ENCODE peak calls at places on chromosomes 1 and 21, in seven cellular contexts. E is endothelial cell of umbilical vein, Y is H1, O is prostate gland, M is transverse colon, Z is spleen, F is sigmoid colon. L is an unnamed sample.

GRCh38 chr1:207034998-207035397 is 2.4 kb upstream of the C1orf116 start:
- DNase-seq in E (no peak), Y (no peak), O (no peak), M (no peak), Z (no peak), F (no peak), L (no peak)

GRCh38 chr1:91864017-91864700 is 21.8 kb downstream of the TGFBR3 start:
- DNase-seq in E (no peak), Y (no peak), O (peak; percentile 57), M (no peak), Z (no peak), F (no peak), L (no peak)

GRCh38 chr21:22585558-22585957 is 1587.3 kb downstream of the NCAM2 start:
- DNase-seq in E (no peak), Y (no peak), O (no peak), M (no peak), Z (no peak), F (no peak), L (no peak)

GRCh38 chr1:223186800-223187199 is 43.8 kb upstream of the TLR5 start:
- DNase-seq in E (no peak), Y (no peak), O (no peak), M (no peak), Z (no peak), F (no peak), L (no peak)

GRCh38 chr1:235932090-235932510 is 65.4 kb upstream of the LYST start:
- DNase-seq in E (no peak), Y (no peak), O (peak; percentile 80), M (peak; percentile 60), Z (peak; percentile 84), F (no peak), L (no peak)

GRCh38 chr21:44723177-44724131 is 12.1 kb upstream of the TSPEAR start:
- DNase-seq in E (no peak), Y (no peak), O (no peak), M (no peak), Z (no peak), F (no peak), L (no peak)

GRCh38 chr1:12075195-12076114 is 12.4 kb downstream of the TNFRSF8 start:
- DNase-seq in E (no peak), Y (no peak), O (no peak), M (no peak), Z (peak; percentile 28), F (no peak), L (no peak)

GRCh38 chr1:115564201-115564600 is 77.6 kb upstream of the VANGL1 start:
- DNase-seq in E (no peak), Y (no peak), O (no peak), M (no peak), Z (no peak), F (no peak), L (no peak)

GRCh38 chr1:20174937-20175666 is 10.8 kb upstream of the UBXN10 start:
- DNase-seq in E (no peak), Y (no peak), O (no peak), M (no peak), Z (no peak), F (no peak), L (no peak)

GRCh38 chr1:240343966-240344365 is 252.3 kb downstream of the FMN2 start:
- DNase-seq in E (no peak), Y (no peak), O (no peak), M (no peak), Z (no peak), F (no peak), L (no peak)

GRCh38 chr1:109825774-109826173 is 62.1 kb upstream of the EPS8L3 start:
- DNase-seq in E (no peak), Y (no peak), O (no peak), M (no peak), Z (no peak), F (no peak), L (no peak)

GRCh38 chr1:184622136-184622823 is 132.4 kb downstream of the EDEM3 start:
- DNase-seq in E (peak; percentile 53), Y (no peak), O (peak; percentile 95), M (peak; percentile 83), Z (no peak), F (peak; percentile 96), L (no peak)

GRCh38 chr1:230542054-230542453 is 100.2 kb upstream of the COG2 start:
- DNase-seq in E (no peak), Y (no peak), O (no peak), M (no peak), Z (no peak), F (no peak), L (no peak)

GRCh38 chr1:172176206-172176605 is 244.3 kb upstream of the C1orf105 start:
- DNase-seq in E (no peak), Y (no peak), O (no peak), M (no peak), Z (no peak), F (no peak), L (no peak)

GRCh38 chr1:160544647-160545046 is 21.6 kb upstream of the SLAMF6 start:
- DNase-seq in E (no peak), Y (no peak), O (no peak), M (no peak), Z (no peak), F (no peak), L (no peak)

GRCh38 chr1:209311770-209312169 is 271.7 kb upstream of the CAMK1G start:
- DNase-seq in E (no peak), Y (no peak), O (no peak), M (no peak), Z (no peak), F (no peak), L (no peak)

GRCh38 chr1:158037876-158038359 is 44.5 kb downstream of the KIRREL1 start:
- DNase-seq in E (peak; percentile 58), Y (no peak), O (no peak), M (no peak), Z (no peak), F (no peak), L (no peak)

GRCh38 chr1:172818841-172819527 is 160.1 kb downstream of the FASLG start:
- DNase-seq in E (no peak), Y (no peak), O (no peak), M (peak; percentile 49), Z (peak; percentile 74), F (no peak), L (no peak)

GRCh38 chr1:234656070-234656875 is 46.3 kb upstream of the IRF2BP2 start:
- DNase-seq in E (no peak), Y (peak; percentile 5), O (no peak), M (no peak), Z (no peak), F (no peak), L (no peak)

GRCh38 chr1:94079056-94079990 is 41.6 kb downstream of the ABCA4 start:
- DNase-seq in E (no peak), Y (no peak), O (no peak), M (no peak), Z (no peak), F (no peak), L (no peak)
- TF ChIP-seq CTCF in E (no peak), Y (no peak), O (no peak), M (no peak), Z (no peak), F (no peak), L (no peak)

GRCh38 chr1:247962911-247963588 is 2.0 kb upstream of the OR2AK2 start:
- DNase-seq in E (no peak), Y (no peak), O (no peak), M (no peak), Z (no peak), F (peak; percentile 59), L (no peak)
- TF ChIP-seq POLR2AphosphoS5 in E (no peak), Y (no peak), O (no peak), M (no peak), Z (no peak), F (no peak), L (no peak)

GRCh38 chr1:27584453-27584852 is 19.5 kb downstream of the AHDC1 start:
- DNase-seq in E (no peak), Y (no peak), O (no peak), M (no peak), Z (no peak), F (no peak), L (no peak)
- H3K4me1 ChIP-seq in E (no peaks in the 10 kb centered on the region), Y (peaks cover 3% of the 10 kb centered on the region), O (no peaks in the 10 kb centered on the region), M (peaks cover 6% of the 10 kb centered on the region), Z (peaks cover 13% of the 10 kb centered on the region), F (peaks cover 39% of the 10 kb centered on the region), L (peaks cover 50% of the 10 kb centered on the region)

GRCh38 chr1:220450927-220451326 is 77.0 kb upstream of the MARK1 start:
- DNase-seq in E (no peak), Y (no peak), O (no peak), M (no peak), Z (no peak), F (no peak), L (no peak)

GRCh38 chr1:220453371-220453770 is 74.6 kb upstream of the MARK1 start:
- DNase-seq in E (no peak), Y (no peak), O (no peak), M (no peak), Z (no peak), F (no peak), L (no peak)

GRCh38 chr1:220451541-220451940 is 76.4 kb upstream of the MARK1 start:
- DNase-seq in E (no peak), Y (no peak), O (no peak), M (no peak), Z (no peak), F (no peak), L (no peak)

GRCh38 chr1:220455559-220455958 is 72.4 kb upstream of the MARK1 start:
- DNase-seq in E (no peak), Y (no peak), O (no peak), M (no peak), Z (no peak), F (no peak), L (no peak)

DNA sequence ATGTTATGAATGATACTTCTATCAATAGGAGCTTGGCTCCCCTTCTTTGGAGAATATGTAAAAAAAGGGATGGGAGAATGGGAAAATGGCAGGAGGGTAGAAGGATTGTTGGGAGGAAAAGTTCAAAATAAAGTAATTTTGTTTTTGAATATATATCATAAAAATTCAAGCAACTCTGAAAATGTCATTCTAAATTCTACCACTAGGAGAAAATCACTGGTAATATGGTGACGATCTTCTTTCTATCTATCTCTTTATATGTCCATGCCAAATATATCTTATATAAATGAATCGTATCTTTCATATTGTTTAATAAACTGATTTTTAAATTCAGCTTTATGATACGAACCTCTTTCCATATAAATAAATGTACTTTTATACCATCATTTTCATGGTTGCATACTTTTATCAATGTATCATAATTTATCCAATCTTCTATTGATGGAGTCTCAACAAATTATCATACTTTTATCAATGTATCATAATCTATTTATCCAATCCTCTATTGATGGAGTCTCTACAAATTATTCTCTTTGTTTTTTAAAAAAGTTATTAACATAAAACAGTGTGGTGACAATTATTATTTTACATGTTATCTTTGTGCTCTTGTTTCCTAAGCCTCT is 73.7 kb upstream of the MARK1 start:
- DNase-seq in E (no peak), Y (no peak), O (no peak), M (no peak), Z (no peak), F (no peak), L (no peak)
- TF ChIP-seq CTCF in E (no peak), Y (no peak), O (no peak), M (peak; percentile 32), Z (no peak), F (no peak), L (no peak)

DNA sequence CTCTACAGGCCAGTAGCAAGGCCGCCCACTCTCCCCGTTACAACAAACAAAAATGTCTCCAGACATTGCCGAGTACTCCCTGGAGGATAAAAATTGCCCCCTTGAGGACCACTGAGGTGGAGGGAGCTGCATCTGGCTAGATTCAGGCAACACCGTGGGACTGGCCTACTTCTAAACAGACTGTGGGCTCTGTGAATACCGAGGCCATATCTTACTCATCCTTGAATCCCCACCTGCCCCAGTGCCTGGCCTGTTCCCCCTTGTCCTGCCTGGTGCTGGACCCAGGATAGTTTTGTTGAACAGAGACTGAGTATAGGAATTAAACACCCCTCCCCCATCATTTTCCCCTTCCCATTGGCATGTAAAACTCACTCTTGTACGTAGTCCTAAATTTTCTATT is 110.8 kb downstream of the ACTL8 start:
- DNase-seq in E (no peak), Y (no peak), O (no peak), M (no peak), Z (no peak), F (no peak), L (no peak)
- TF ChIP-seq POLR2AphosphoS5 in E (no peak), Y (no peak), O (no peak), M (no peak), Z (no peak), F (no peak), L (no peak)

L was measured in vagina.